ENCODE peak calls at places on chromosome 5, in four cellular contexts. H, O, Q and P are unnamed samples.

GRCh38 chr5:142385194-142385593 is 60.4 kb upstream of the SPRY4 start:
- DNase-seq in H (no peak), O (no peak), Q (no peak), P (no peak)

GRCh38 chr5:14920121-14920520 is 48.5 kb upstream of the ANKH start:
- DNase-seq in H (no peak), O (no peak), Q (no peak), P (no peak)

GRCh38 chr5:7902201-7902600 is 33.3 kb downstream of the MTRR start:
- DNase-seq in H (no peak), O (no peak), Q (no peak), P (no peak)

GRCh38 chr5:108765647-108766046 is 17.9 kb downstream of the FER start:
- DNase-seq in H (no peak), O (no peak), Q (no peak), P (no peak)

GRCh38 chr5:122385786-122386185 is 73.7 kb downstream of the SNCAIP start:
- DNase-seq in H (no peak), O (no peak), Q (no peak), P (no peak)

GRCh38 chr5:6745706-6746217 is 32.5 kb downstream of the TENT4A start:
- DNase-seq in H (peak; percentile 75), O (peak; percentile 32), Q (no peak), P (peak; percentile 69)

GRCh38 chr5:150517272-150518152 is 9.6 kb downstream of the NDST1 start:
- DNase-seq in H (peak; percentile 62), O (no peak), Q (peak; percentile 68), P (no peak)

GRCh38 chr5:143405063-143405746 is 1.7 kb upstream of the NR3C1 start:
- DNase-seq in H (peak; percentile 81), O (peak; percentile 97), Q (peak; percentile 91), P (peak; percentile 90)

GRCh38 chr5:20286512-20286911 is 298.5 kb upstream of the CDH18 start:
- DNase-seq in H (no peak), O (no peak), Q (no peak), P (no peak)

GRCh38 chr5:64635056-64635686 is 55.1 kb upstream of the SHISAL2B start:
- DNase-seq in H (peak; percentile 69), O (no peak), Q (no peak), P (peak; percentile 47)

GRCh38 chr5:75331095-75332090 is 5.6 kb upstream of the HMGCR start:
- DNase-seq in H (no peak), O (no peak), Q (no peak), P (peak; percentile 8)

GRCh38 chr5:159905496-159905895 is 10.8 kb upstream of the ADRA1B start:
- DNase-seq in H (no peak), O (no peak), Q (no peak), P (no peak)

GRCh38 chr5:154523704-154524103 is 45.7 kb upstream of the HAND1 start:
- DNase-seq in H (peak; percentile 83), O (no peak), Q (no peak), P (no peak)

GRCh38 chr5:140633081-140633471 is at the start of gene CD14:
- DNase-seq in H (peak; percentile 86), O (peak; percentile 81), Q (peak; percentile 84), P (no peak)

GRCh38 chr5:43296835-43297234 is 16.4 kb downstream of the HMGCS1 start:
- DNase-seq in H (no peak), O (no peak), Q (no peak), P (no peak)

GRCh38 chr5:41403846-41404245 is 106.6 kb downstream of the PLCXD3 start:
- DNase-seq in H (no peak), O (no peak), Q (no peak), P (no peak)

GRCh38 chr5:134568761-134569725 is 43.6 kb downstream of the JADE2 start:
- DNase-seq in H (no peak), O (peak; percentile 88), Q (peak; percentile 93), P (no peak)

GRCh38 chr5:28265877-28266276 is 1227.5 kb upstream of the CDH9 start:
- DNase-seq in H (no peak), O (no peak), Q (no peak), P (no peak)

GRCh38 chr5:179123491-179124328 is 63.5 kb downstream of the ZNF354C start:
- DNase-seq in H (peak; percentile 40), O (no peak), Q (no peak), P (no peak)

GRCh38 chr5:16492398-16493175 is 27.0 kb upstream of the ZNF622 start:
- DNase-seq in H (peak; percentile 96), O (no peak), Q (peak; percentile 31), P (no peak)

GRCh38 chr5:91175708-91176107 is 207.4 kb downstream of the ARRDC3 start:
- DNase-seq in H (no peak), O (no peak), Q (no peak), P (no peak)

GRCh38 chr5:120452471-120452870 is 11.6 kb upstream of the PRR16 start:
- DNase-seq in H (no peak), O (no peak), Q (no peak), P (no peak)

GRCh38 chr5:126066795-126067321 is 356.4 kb upstream of the GRAMD2B start:
- DNase-seq in H (no peak), O (no peak), Q (no peak), P (no peak)

GRCh38 chr5:180866296-180866695 is 5.2 kb upstream of the ZFP62 start:
- DNase-seq in H (no peak), O (no peak), Q (no peak), P (no peak)

GRCh38 chr5:116747881-116748280 is 173.3 kb upstream of the SEMA6A start:
- DNase-seq in H (no peak), O (no peak), Q (no peak), P (no peak)

GRCh38 chr5:160925281-160925680 is 73.3 kb upstream of the ATP10B start:
- DNase-seq in H (no peak), O (no peak), Q (no peak), P (no peak)

GRCh38 chr5:160923431-160923830 is 71.4 kb upstream of the ATP10B start:
- DNase-seq in H (peak; percentile 92), O (no peak), Q (no peak), P (no peak)

GRCh38 chr5:160926428-160926827 is 74.4 kb upstream of the ATP10B start:
- DNase-seq in H (no peak), O (no peak), Q (no peak), P (no peak)

GRCh38 chr5:160922311-160922710 is 70.3 kb upstream of the ATP10B start:
- DNase-seq in H (peak; percentile 84), O (no peak), Q (no peak), P (no peak)

DNA sequence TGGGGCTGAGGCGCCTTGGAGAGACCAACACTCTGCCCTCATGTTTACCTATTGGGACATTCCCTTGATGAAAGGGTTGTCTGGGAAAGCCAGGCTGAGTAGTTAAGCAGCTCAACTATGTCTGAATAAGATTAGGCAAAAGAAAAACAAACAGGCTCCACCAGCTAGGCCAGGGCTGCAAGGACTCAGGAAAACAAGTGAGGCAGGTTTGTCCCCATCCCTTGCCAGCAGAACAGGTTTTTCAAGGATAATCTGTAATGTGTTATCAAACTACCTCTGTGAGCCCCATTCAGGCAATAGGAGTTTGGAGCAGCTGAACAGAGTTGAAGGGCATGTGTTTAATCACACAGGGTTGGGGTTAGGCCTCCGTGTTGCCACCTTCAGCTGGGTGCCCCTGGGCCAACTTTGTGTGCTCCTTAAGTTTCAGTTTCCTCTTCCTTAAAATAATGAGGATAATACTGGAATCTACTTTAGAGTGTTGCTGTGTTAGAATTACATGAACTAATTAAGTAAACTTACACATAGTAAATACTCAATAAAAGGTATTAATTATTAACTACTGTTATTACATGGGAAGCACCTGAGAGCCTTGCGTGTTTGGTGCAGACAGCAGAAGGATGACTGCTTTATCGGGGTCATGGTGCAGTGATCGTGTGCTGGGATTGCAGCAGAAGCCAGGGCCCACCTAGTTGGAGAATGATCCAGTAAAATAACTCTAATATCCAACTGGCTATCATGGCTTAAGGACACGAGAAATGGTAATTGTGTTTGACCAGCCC is 72.1 kb upstream of the ATP10B start:
- DNase-seq in H (peak; percentile 99), O (no peak), Q (no peak), P (no peak)
- H3K27ac ChIP-seq in H (peak overlapping the region; percentile 45), O (no peak overlapping the region), Q (no peak overlapping the region), P (no peak overlapping the region)

GRCh38 chr5:81754621-81755020 is 3.7 kb upstream of the SSBP2 start:
- DNase-seq in H (no peak), O (no peak), Q (no peak), P (no peak)
- H3K4me1 ChIP-seq in H (peaks cover 6% of the 10 kb centered on the region), O (peaks cover 13% of the 10 kb centered on the region), Q (no peaks in the 10 kb centered on the region), P (peaks cover 30% of the 10 kb centered on the region)

GRCh38 chr5:176845392-176845713 is 35.0 kb downstream of the UNC5A start:
- DNase-seq in H (no peak), O (no peak), Q (no peak), P (no peak)
- H3K27ac ChIP-seq in H (no peak overlapping the region), O (no peak overlapping the region), Q (no peak overlapping the region), P (no peak overlapping the region)

GRCh38 chr5:13611604-13612003 is 332.9 kb downstream of the DNAH5 start:
- DNase-seq in H (no peak), O (no peak), Q (no peak), P (no peak)
- H3K4me1 ChIP-seq in H (no peaks in the 10 kb centered on the region), O (no peaks in the 10 kb centered on the region), Q (no peaks in the 10 kb centered on the region), P (no peaks in the 10 kb centered on the region)

DNA sequence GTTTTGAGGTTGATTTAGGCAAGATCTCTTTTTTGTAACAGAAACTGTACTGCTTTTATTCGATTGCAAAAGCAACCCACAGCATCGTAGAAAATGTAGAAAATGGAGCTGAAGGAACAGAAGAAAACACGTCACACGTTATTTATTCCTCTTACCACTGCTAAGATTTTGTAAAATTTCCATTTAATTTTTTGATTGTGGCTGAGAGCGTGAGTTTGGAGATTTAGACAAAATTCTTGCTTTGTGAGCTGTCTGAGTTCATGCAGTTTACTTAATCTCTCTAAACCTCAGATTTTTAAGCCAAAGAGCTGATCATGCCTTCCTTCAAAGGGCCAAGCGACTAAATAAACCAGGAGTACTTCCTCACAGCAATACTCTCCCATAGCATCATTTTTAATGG is 24.8 kb downstream of the DPYSL3 start:
- DNase-seq in H (no peak), O (no peak), Q (no peak), P (no peak)
- H3K27ac ChIP-seq in H (no peak overlapping the region), O (peak overlapping the region; percentile 48), Q (peak overlapping the region; percentile 95), P (no peak overlapping the region)

DNA sequence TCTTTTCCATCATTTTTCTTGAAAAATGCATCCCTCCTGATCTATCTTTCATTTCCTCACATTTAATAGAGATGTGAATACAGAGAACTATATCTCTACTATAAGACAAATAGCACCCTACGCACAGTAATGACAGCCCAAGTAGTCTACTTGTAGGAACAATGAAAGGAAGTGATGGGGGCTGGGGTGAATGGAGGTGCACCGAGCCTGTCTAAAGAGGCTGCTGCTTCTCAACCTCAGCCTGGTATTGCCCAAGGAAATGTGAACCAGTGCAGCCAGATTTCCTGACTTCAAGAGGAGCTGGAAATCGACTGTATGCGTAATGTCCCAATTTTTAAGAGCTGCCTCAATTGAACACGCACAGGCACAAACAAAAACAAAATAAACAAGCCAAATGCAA is 68.1 kb downstream of the KCNIP1 start:
- DNase-seq in H (no peak), O (no peak), Q (no peak), P (no peak)
- H3K4me1 ChIP-seq in H (peaks cover 15% of the 10 kb centered on the region), O (peaks cover 4% of the 10 kb centered on the region), Q (no peaks in the 10 kb centered on the region), P (no peaks in the 10 kb centered on the region)

DNA sequence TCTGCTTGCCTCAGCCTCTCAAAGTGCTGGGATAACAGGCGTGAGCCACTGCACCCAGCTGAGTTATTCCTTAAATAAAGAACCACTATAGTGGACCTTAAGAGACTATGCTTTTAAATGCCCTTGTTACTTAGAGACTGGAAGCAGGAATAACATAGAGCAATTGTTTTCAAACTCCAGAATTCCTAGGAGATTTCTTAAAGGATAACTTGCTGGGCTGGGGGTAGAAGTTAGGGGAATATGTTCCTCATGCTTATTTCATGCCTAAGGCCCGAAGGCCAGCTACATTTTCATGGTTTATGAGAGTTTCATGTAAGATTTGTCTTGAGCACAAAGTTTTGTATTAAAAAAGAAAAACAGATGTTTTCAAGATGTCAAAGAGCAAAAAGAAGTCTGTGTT is 48.2 kb downstream of the CSNK1A1 start:
- DNase-seq in H (no peak), O (no peak), Q (no peak), P (no peak)
- H3K27ac ChIP-seq in H (peak overlapping the region; percentile 49), O (no peak overlapping the region), Q (no peak overlapping the region), P (no peak overlapping the region)

GRCh38 chr5:59206132-59206581 is 623.3 kb downstream of the RAB3C start:
- DNase-seq in H (no peak), O (no peak), Q (no peak), P (no peak)
- H3K4me1 ChIP-seq in H (no peaks in the 10 kb centered on the region), O (no peaks in the 10 kb centered on the region), Q (peaks cover 2% of the 10 kb centered on the region), P (no peaks in the 10 kb centered on the region)